ENCODE peak calls at places on chromosomes 5 and 9, in ten cellular contexts. One of them, this sample, is unnamed.

GRCh38 chr5:79236364-79236969 is 536 bp downstream of the JMY start:
- DNase-seq in GM23248: peak; percentile 68
- DNase-seq in GM06990: peak; percentile 51
- DNase-seq in foreskin fibroblast: peak; percentile 60
- DNase-seq in transverse colon: no peak
- DNase-seq in AG09309: no peak
- DNase-seq in mesenchymal stem cell: peak; percentile 46
- DNase-seq in lung: no peak
- DNase-seq in AG10803: peak; percentile 22
- DNase-seq in psoas muscle: no peak
- DNase-seq in this sample: no peak

GRCh38 chr5:65927497-65928340 is 1.3 kb downstream of the ERBIN start:
- DNase-seq in GM23248: peak; percentile 84
- DNase-seq in GM06990: peak; percentile 14
- DNase-seq in foreskin fibroblast: peak; percentile 78
- DNase-seq in transverse colon: no peak
- DNase-seq in AG09309: peak; percentile 32
- DNase-seq in mesenchymal stem cell: peak; percentile 77
- DNase-seq in lung: no peak
- DNase-seq in AG10803: peak; percentile 74
- DNase-seq in psoas muscle: no peak
- DNase-seq in this sample: peak; percentile 20

GRCh38 chr9:107175826-107176500 is 107.1 kb upstream of the RAD23B start:
- DNase-seq in GM23248: peak; percentile 76
- DNase-seq in GM06990: no peak
- DNase-seq in foreskin fibroblast: no peak
- DNase-seq in transverse colon: no peak
- DNase-seq in AG09309: no peak
- DNase-seq in mesenchymal stem cell: no peak
- DNase-seq in lung: no peak
- DNase-seq in AG10803: peak; percentile 31
- DNase-seq in psoas muscle: no peak
- DNase-seq in this sample: no peak

GRCh38 chr5:113807384-113808053 is 294.0 kb downstream of the YTHDC2 start:
- DNase-seq in GM23248: peak; percentile 56
- DNase-seq in GM06990: no peak
- DNase-seq in foreskin fibroblast: peak; percentile 75
- DNase-seq in transverse colon: no peak
- DNase-seq in AG09309: peak; percentile 8
- DNase-seq in mesenchymal stem cell: peak; percentile 30
- DNase-seq in lung: no peak
- DNase-seq in AG10803: peak; percentile 83
- DNase-seq in psoas muscle: no peak
- DNase-seq in this sample: no peak

GRCh38 chr5:141870871-141871270 is 7.3 kb downstream of the PCDH1 start:
- DNase-seq in GM23248: peak; percentile 60
- DNase-seq in GM06990: no peak
- DNase-seq in foreskin fibroblast: peak; percentile 25
- DNase-seq in transverse colon: peak; percentile 67
- DNase-seq in AG09309: no peak
- DNase-seq in mesenchymal stem cell: no peak
- DNase-seq in lung: no peak
- DNase-seq in AG10803: no peak
- DNase-seq in psoas muscle: no peak
- DNase-seq in this sample: no peak

GRCh38 chr5:23977365-23977764 is 470.0 kb downstream of the PRDM9 start:
- DNase-seq in GM23248: no peak
- DNase-seq in GM06990: no peak
- DNase-seq in foreskin fibroblast: no peak
- DNase-seq in transverse colon: no peak
- DNase-seq in AG09309: no peak
- DNase-seq in mesenchymal stem cell: no peak
- DNase-seq in lung: no peak
- DNase-seq in AG10803: no peak
- DNase-seq in psoas muscle: no peak
- DNase-seq in this sample: no peak

GRCh38 chr5:136114406-136115132 is 18.1 kb upstream of the SMAD5 start:
- DNase-seq in GM23248: no peak
- DNase-seq in GM06990: no peak
- DNase-seq in foreskin fibroblast: no peak
- DNase-seq in transverse colon: no peak
- DNase-seq in AG09309: no peak
- DNase-seq in mesenchymal stem cell: no peak
- DNase-seq in lung: no peak
- DNase-seq in AG10803: no peak
- DNase-seq in psoas muscle: no peak
- DNase-seq in this sample: no peak

GRCh38 chr5:65047948-65048690 is 279.4 kb downstream of the CWC27 start:
- DNase-seq in GM23248: no peak
- DNase-seq in GM06990: peak; percentile 68
- DNase-seq in foreskin fibroblast: no peak
- DNase-seq in transverse colon: no peak
- DNase-seq in AG09309: no peak
- DNase-seq in mesenchymal stem cell: no peak
- DNase-seq in lung: no peak
- DNase-seq in AG10803: no peak
- DNase-seq in psoas muscle: no peak
- DNase-seq in this sample: no peak

GRCh38 chr9:112188884-112189283 is 13.8 kb upstream of the SUSD1 start:
- DNase-seq in GM23248: no peak
- DNase-seq in GM06990: no peak
- DNase-seq in foreskin fibroblast: no peak
- DNase-seq in transverse colon: no peak
- DNase-seq in AG09309: no peak
- DNase-seq in mesenchymal stem cell: no peak
- DNase-seq in lung: no peak
- DNase-seq in AG10803: no peak
- DNase-seq in psoas muscle: no peak
- DNase-seq in this sample: no peak

GRCh38 chr9:26508897-26509296 is 383.7 kb downstream of the CAAP1 start:
- DNase-seq in GM23248: no peak
- DNase-seq in GM06990: no peak
- DNase-seq in foreskin fibroblast: no peak
- DNase-seq in transverse colon: no peak
- DNase-seq in AG09309: no peak
- DNase-seq in mesenchymal stem cell: no peak
- DNase-seq in lung: no peak
- DNase-seq in AG10803: no peak
- DNase-seq in psoas muscle: no peak
- DNase-seq in this sample: no peak

DNA sequence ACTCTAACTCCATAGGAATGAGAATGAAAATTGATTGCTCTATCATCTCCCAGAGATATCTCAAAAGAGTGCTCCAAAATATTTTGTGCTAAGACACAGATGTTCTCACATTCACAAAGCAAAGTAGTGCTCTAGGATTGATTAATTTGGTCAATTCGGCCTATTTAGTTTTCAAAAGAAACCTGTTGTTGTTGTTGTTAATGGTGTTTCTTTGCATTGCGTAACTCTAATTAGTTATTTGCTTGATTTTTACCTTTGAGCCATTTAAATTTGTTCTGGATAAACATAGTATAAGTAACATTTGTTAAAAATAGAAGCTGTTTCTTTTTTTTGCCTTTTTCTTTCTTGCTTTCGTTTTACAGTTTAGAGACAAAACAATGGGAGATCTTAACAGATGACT is 382.5 kb downstream of the CAAP1 start:
- DNase-seq in GM23248: no peak
- DNase-seq in GM06990: no peak
- DNase-seq in foreskin fibroblast: no peak
- DNase-seq in transverse colon: no peak
- DNase-seq in AG09309: no peak
- DNase-seq in mesenchymal stem cell: no peak
- DNase-seq in lung: no peak
- DNase-seq in AG10803: no peak
- DNase-seq in psoas muscle: no peak
- DNase-seq in this sample: no peak
- H3K4me3 ChIP-seq in GM23248: no peak overlapping the region
- H3K4me3 ChIP-seq in GM06990: no peak overlapping the region
- H3K4me3 ChIP-seq in foreskin fibroblast: no peak overlapping the region
- H3K4me3 ChIP-seq in transverse colon: no peak overlapping the region
- H3K4me3 ChIP-seq in AG09309: no peak overlapping the region
- H3K4me3 ChIP-seq in mesenchymal stem cell: no peak overlapping the region
- H3K4me3 ChIP-seq in lung: no peak overlapping the region
- H3K4me3 ChIP-seq in AG10803: no peak overlapping the region
- H3K4me3 ChIP-seq in psoas muscle: no peak overlapping the region
- H3K4me3 ChIP-seq in this sample: no peak overlapping the region

DNA sequence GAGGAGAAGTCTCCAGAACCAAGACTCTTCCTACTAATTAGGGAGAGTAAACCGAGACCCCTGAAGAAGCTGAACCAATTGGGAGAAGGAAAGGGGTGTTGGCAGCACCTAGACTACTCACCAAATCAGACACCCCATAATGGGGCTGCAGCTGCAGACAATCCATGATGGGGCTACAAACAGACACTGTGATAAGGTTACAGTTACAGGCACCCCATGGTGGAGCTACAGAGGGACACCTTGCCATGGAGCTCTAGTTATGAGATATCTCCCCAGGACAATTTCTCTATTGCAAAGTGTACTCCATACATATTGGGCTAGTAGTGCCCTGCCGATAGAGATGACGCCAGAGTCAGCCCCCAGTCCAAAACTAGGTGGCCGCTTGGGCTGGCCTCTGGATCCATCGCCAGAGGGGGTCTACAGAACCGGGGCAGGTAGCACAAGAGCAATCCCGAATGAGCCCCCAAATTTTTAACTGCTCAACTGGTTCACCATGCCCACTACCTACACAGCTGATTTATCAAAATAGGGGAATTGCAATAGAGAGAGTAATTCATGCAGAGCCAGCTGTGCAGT is 2.1 kb upstream of the NANS start:
- DNase-seq in GM23248: no peak
- DNase-seq in GM06990: no peak
- DNase-seq in foreskin fibroblast: no peak
- DNase-seq in transverse colon: no peak
- DNase-seq in AG09309: no peak
- DNase-seq in mesenchymal stem cell: no peak
- DNase-seq in lung: no peak
- DNase-seq in AG10803: no peak
- DNase-seq in psoas muscle: no peak
- DNase-seq in this sample: no peak
- H3K4me3 ChIP-seq in GM23248: no peak overlapping the region
- H3K4me3 ChIP-seq in GM06990: no peak overlapping the region
- H3K4me3 ChIP-seq in foreskin fibroblast: no peak overlapping the region
- H3K4me3 ChIP-seq in transverse colon: no peak overlapping the region
- H3K4me3 ChIP-seq in AG09309: no peak overlapping the region
- H3K4me3 ChIP-seq in mesenchymal stem cell: no peak overlapping the region
- H3K4me3 ChIP-seq in lung: no peak overlapping the region
- H3K4me3 ChIP-seq in AG10803: no peak overlapping the region
- H3K4me3 ChIP-seq in psoas muscle: no peak overlapping the region
- H3K4me3 ChIP-seq in this sample: no peak overlapping the region

GRCh38 chr9:137305060-137305787 is 3.2 kb upstream of the NRARP start:
- DNase-seq in GM23248: peak; percentile 68
- DNase-seq in GM06990: peak; percentile 76
- DNase-seq in foreskin fibroblast: peak; percentile 68
- DNase-seq in transverse colon: peak; percentile 86
- DNase-seq in AG09309: no peak
- DNase-seq in mesenchymal stem cell: no peak
- DNase-seq in lung: peak; percentile 63
- DNase-seq in AG10803: no peak
- DNase-seq in psoas muscle: peak; percentile 43
- DNase-seq in this sample: no peak
- H3K4me3 ChIP-seq in GM23248: no peak overlapping the region
- H3K4me3 ChIP-seq in GM06990: no peak overlapping the region
- H3K4me3 ChIP-seq in foreskin fibroblast: no peak overlapping the region
- H3K4me3 ChIP-seq in transverse colon: peak overlapping the region; percentile 37
- H3K4me3 ChIP-seq in AG09309: no peak overlapping the region
- H3K4me3 ChIP-seq in mesenchymal stem cell: no peak overlapping the region
- H3K4me3 ChIP-seq in lung: no peak overlapping the region
- H3K4me3 ChIP-seq in AG10803: no peak overlapping the region
- H3K4me3 ChIP-seq in psoas muscle: peak overlapping the region; percentile 46
- H3K4me3 ChIP-seq in this sample: no peak overlapping the region

GRCh38 chr5:10563132-10563939 is 534 bp upstream of the ANKRD33B start:
- DNase-seq in GM23248: peak; percentile 75
- DNase-seq in GM06990: peak; percentile 83
- DNase-seq in foreskin fibroblast: peak; percentile 67
- DNase-seq in transverse colon: peak; percentile 30
- DNase-seq in AG09309: no peak
- DNase-seq in mesenchymal stem cell: peak; percentile 64
- DNase-seq in lung: no peak
- DNase-seq in AG10803: no peak
- DNase-seq in psoas muscle: peak; percentile 51
- DNase-seq in this sample: no peak

GRCh38 chr5:10559883-10560282 is 4.0 kb upstream of the ANKRD33B start:
- DNase-seq in GM23248: no peak
- DNase-seq in GM06990: no peak
- DNase-seq in foreskin fibroblast: no peak
- DNase-seq in transverse colon: no peak
- DNase-seq in AG09309: no peak
- DNase-seq in mesenchymal stem cell: no peak
- DNase-seq in lung: no peak
- DNase-seq in AG10803: no peak
- DNase-seq in psoas muscle: no peak
- DNase-seq in this sample: no peak

GRCh38 chr5:10563940-10564837 is at the start of gene ANKRD33B:
- DNase-seq in GM23248: peak; percentile 79
- DNase-seq in GM06990: peak; percentile 88
- DNase-seq in foreskin fibroblast: peak; percentile 82
- DNase-seq in transverse colon: peak; percentile 63
- DNase-seq in AG09309: no peak
- DNase-seq in mesenchymal stem cell: peak; percentile 71
- DNase-seq in lung: peak; percentile 50
- DNase-seq in AG10803: peak; percentile 69
- DNase-seq in psoas muscle: peak; percentile 56
- DNase-seq in this sample: no peak

GRCh38 chr5:10564838-10565784 is 1.2 kb downstream of the ANKRD33B start:
- DNase-seq in GM23248: peak; percentile 47
- DNase-seq in GM06990: no peak
- DNase-seq in foreskin fibroblast: peak; percentile 39
- DNase-seq in transverse colon: no peak
- DNase-seq in AG09309: no peak
- DNase-seq in mesenchymal stem cell: peak; percentile 32
- DNase-seq in lung: no peak
- DNase-seq in AG10803: no peak
- DNase-seq in psoas muscle: no peak
- DNase-seq in this sample: no peak

DNA sequence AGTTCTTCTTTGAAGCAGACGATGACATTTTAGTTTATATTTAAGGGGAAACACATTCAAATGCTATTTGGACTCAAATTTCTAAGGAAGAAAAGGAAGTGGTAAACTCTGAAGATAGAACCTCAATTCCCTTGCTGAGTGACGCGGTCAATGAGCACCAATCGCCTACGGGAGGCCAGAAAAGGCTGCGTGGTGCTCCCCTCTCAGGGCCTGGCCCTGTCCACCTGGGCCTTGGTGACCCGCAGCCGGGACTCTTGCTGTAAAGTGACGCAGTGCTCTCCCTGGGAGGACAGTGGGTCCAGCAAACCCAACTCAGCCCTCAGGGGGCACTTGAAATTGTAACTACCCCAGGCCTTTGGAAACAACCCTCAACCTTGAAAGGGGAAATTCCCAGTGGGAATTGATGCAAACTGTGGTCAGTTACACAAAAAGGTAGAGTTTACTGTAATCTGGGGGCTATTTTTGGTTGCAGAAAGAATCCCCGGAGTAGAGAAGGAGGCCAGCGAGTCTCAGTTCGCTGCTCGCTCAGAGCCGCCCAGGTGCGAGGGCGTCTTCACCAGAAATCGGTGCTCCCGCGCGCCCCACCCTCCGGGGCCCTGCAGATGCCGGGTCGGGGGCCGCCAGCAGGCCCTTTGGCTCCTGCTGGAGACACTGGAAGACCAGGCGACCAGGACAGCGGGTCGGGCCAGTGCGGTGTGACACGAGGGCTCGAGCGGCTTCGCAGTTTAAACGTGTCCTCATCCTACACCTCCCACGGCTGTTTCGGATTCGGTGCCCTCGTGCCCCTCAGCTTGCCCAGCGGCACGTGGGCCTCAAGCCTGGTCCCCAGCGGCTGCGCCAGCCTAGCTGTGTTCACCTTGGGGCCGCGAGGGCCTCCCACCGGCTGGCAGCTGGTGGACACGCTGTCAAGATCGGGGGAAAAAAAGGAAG is 1.4 kb upstream of the ANKRD33B start:
- DNase-seq in GM23248: no peak
- DNase-seq in GM06990: peak; percentile 84
- DNase-seq in foreskin fibroblast: no peak
- DNase-seq in transverse colon: no peak
- DNase-seq in AG09309: no peak
- DNase-seq in mesenchymal stem cell: peak; percentile 33
- DNase-seq in lung: no peak
- DNase-seq in AG10803: no peak
- DNase-seq in psoas muscle: no peak
- DNase-seq in this sample: no peak
- H3K4me3 ChIP-seq in GM23248: no peak overlapping the region
- H3K4me3 ChIP-seq in GM06990: peak overlapping the region; percentile 97
- H3K4me3 ChIP-seq in foreskin fibroblast: peak overlapping the region; percentile 71
- H3K4me3 ChIP-seq in transverse colon: peak overlapping the region; percentile 75
- H3K4me3 ChIP-seq in AG09309: no peak overlapping the region
- H3K4me3 ChIP-seq in mesenchymal stem cell: peak overlapping the region; percentile 77
- H3K4me3 ChIP-seq in lung: no peak overlapping the region
- H3K4me3 ChIP-seq in AG10803: peak overlapping the region; percentile 93
- H3K4me3 ChIP-seq in psoas muscle: no peak overlapping the region
- H3K4me3 ChIP-seq in this sample: peak overlapping the region; percentile 58

This sample was measured in skeletal muscle cell.